ENCODE peak calls at places on chromosome 12, in eight cellular contexts. U, X, Z, S, F, I, V and E are unnamed samples.

GRCh38 chr12:32843528-32844095 is 53.0 kb downstream of the PKP2 start:
- DNase-seq in U (no peak), X (no peak), Z (no peak), S (no peak), F (no peak), I (no peak), V (no peak), E (no peak)

GRCh38 chr12:48979602-48980388 is 1.7 kb downstream of the WNT1 start:
- DNase-seq in U (no peak), X (peak), Z (no peak), S (peak), F (no peak), I (no peak), V (no peak), E (no peak)

GRCh38 chr12:45468751-45469615 is 253.1 kb downstream of the ANO6 start:
- DNase-seq in U (no peak), X (no peak), Z (no peak), S (no peak), F (no peak), I (no peak), V (no peak), E (no peak)

GRCh38 chr12:58459191-58459590 is 461.1 kb downstream of the LRIG3 start:
- DNase-seq in U (no peak), X (no peak), Z (no peak), S (no peak), F (peak), I (no peak), V (no peak), E (no peak)

GRCh38 chr12:93777249-93777648 is 100.1 kb downstream of the CRADD start:
- DNase-seq in U (no peak), X (no peak), Z (peak), S (no peak), F (peak), I (no peak), V (no peak), E (no peak)

GRCh38 chr12:645563-646071 is 17.6 kb downstream of the NINJ2 start:
- DNase-seq in U (no peak), X (peak), Z (peak), S (peak), F (peak), I (no peak), V (no peak), E (no peak)

GRCh38 chr12:47990351-47991105 is 13.7 kb downstream of the COL2A1 start:
- DNase-seq in U (no peak), X (peak), Z (no peak), S (no peak), F (peak), I (no peak), V (peak), E (no peak)

GRCh38 chr12:129520736-129521135 is 383.1 kb downstream of the TMEM132D start:
- DNase-seq in U (no peak), X (no peak), Z (no peak), S (no peak), F (no peak), I (no peak), V (no peak), E (no peak)

GRCh38 chr12:54184024-54184805 is 4.6 kb downstream of the SMUG1 start:
- DNase-seq in U (no peak), X (no peak), Z (no peak), S (no peak), F (no peak), I (no peak), V (no peak), E (no peak)

GRCh38 chr12:14714437-14714836 is 18.0 kb upstream of the GUCY2C start:
- DNase-seq in U (no peak), X (no peak), Z (no peak), S (no peak), F (no peak), I (no peak), V (no peak), E (no peak)

GRCh38 chr12:94100254-94100653 is 48.1 kb upstream of the PLXNC1 start:
- DNase-seq in U (no peak), X (peak), Z (no peak), S (no peak), F (peak), I (no peak), V (no peak), E (no peak)

GRCh38 chr12:46218509-46219095 is 50.2 kb downstream of the SLC38A1 start:
- DNase-seq in U (no peak), X (no peak), Z (no peak), S (no peak), F (no peak), I (no peak), V (no peak), E (no peak)

GRCh38 chr12:107779077-107779840 is 4.8 kb downstream of the ASCL4 start:
- DNase-seq in U (no peak), X (no peak), Z (no peak), S (peak), F (no peak), I (no peak), V (no peak), E (no peak)

GRCh38 chr12:46472893-46473633 is 100.5 kb upstream of the SLC38A2 start:
- DNase-seq in U (no peak), X (no peak), Z (no peak), S (no peak), F (peak), I (no peak), V (no peak), E (no peak)

GRCh38 chr12:87082756-87083155 is 826.6 kb upstream of the MGAT4C start:
- DNase-seq in U (no peak), X (no peak), Z (no peak), S (no peak), F (no peak), I (no peak), V (no peak), E (no peak)

GRCh38 chr12:22334696-22335290 is at the start of gene ST8SIA1:
- DNase-seq in U (peak), X (peak), Z (peak), S (peak), F (no peak), I (no peak), V (peak), E (no peak)

GRCh38 chr12:129196927-129197326 is 343.6 kb downstream of the GLT1D1 start:
- DNase-seq in U (no peak), X (no peak), Z (no peak), S (no peak), F (no peak), I (no peak), V (no peak), E (no peak)

GRCh38 chr12:32896438-32897275 is at the start of gene PKP2:
- DNase-seq in U (no peak), X (peak), Z (peak), S (peak), F (no peak), I (peak), V (no peak), E (no peak)

GRCh38 chr12:95571369-95571768 is 20.1 kb upstream of the USP44 start:
- DNase-seq in U (no peak), X (no peak), Z (no peak), S (no peak), F (no peak), I (no peak), V (no peak), E (no peak)

GRCh38 chr12:130126023-130126432 is 36.2 kb upstream of the FZD10 start:
- DNase-seq in U (no peak), X (no peak), Z (no peak), S (peak), F (no peak), I (no peak), V (no peak), E (no peak)

GRCh38 chr12:42670719-42671118 is 81.2 kb upstream of the PRICKLE1 start:
- DNase-seq in U (no peak), X (no peak), Z (no peak), S (no peak), F (no peak), I (no peak), V (no peak), E (no peak)

GRCh38 chr12:114916124-114916523 is 232.1 kb upstream of the TBX3 start:
- DNase-seq in U (no peak), X (no peak), Z (no peak), S (no peak), F (peak), I (no peak), V (no peak), E (no peak)

GRCh38 chr12:54439521-54440255 is 20.6 kb upstream of the ITGA5 start:
- DNase-seq in U (no peak), X (no peak), Z (no peak), S (no peak), F (peak), I (peak), V (no peak), E (no peak)

GRCh38 chr12:105466231-105466900 is 135.9 kb downstream of the C12orf75 start:
- DNase-seq in U (no peak), X (no peak), Z (no peak), S (no peak), F (no peak), I (no peak), V (no peak), E (no peak)

GRCh38 chr12:91877461-91878230 is 268.0 kb downstream of the BTG1 start:
- DNase-seq in U (no peak), X (no peak), Z (no peak), S (no peak), F (no peak), I (no peak), V (no peak), E (no peak)

GRCh38 chr12:27554421-27555186 is 30.6 kb downstream of the PPFIBP1 start:
- DNase-seq in U (peak), X (no peak), Z (peak), S (peak), F (no peak), I (no peak), V (peak), E (no peak)

GRCh38 chr12:108849653-108850052 is 7.7 kb downstream of the SSH1 start:
- DNase-seq in U (no peak), X (no peak), Z (no peak), S (peak), F (no peak), I (no peak), V (peak), E (no peak)

GRCh38 chr12:87985069-87985675 is 44.0 kb downstream of the C12orf50 start:
- DNase-seq in U (no peak), X (no peak), Z (no peak), S (no peak), F (no peak), I (no peak), V (no peak), E (no peak)

GRCh38 chr12:2011641-2012607 is 7.7 kb upstream of the DCP1B start:
- DNase-seq in U (no peak), X (no peak), Z (no peak), S (no peak), F (peak), I (no peak), V (no peak), E (no peak)

GRCh38 chr12:123894823-123895338 is 77.8 kb downstream of the CCDC92 start:
- DNase-seq in U (no peak), X (no peak), Z (no peak), S (no peak), F (no peak), I (no peak), V (no peak), E (no peak)

GRCh38 chr12:27778206-27778605 is 1.8 kb upstream of the KLHL42 start:
- DNase-seq in U (no peak), X (no peak), Z (no peak), S (no peak), F (no peak), I (no peak), V (no peak), E (no peak)

GRCh38 chr12:98998697-98999299 is 353.7 kb downstream of the APAF1 start:
- DNase-seq in U (no peak), X (no peak), Z (no peak), S (no peak), F (peak), I (peak), V (no peak), E (no peak)

GRCh38 chr12:49198431-49199155 is 9.7 kb upstream of the TUBA1A start:
- DNase-seq in U (no peak), X (no peak), Z (no peak), S (peak), F (peak), I (no peak), V (peak), E (no peak)

GRCh38 chr12:124865728-124866127 is 2.1 kb upstream of the SCARB1 start:
- DNase-seq in U (no peak), X (no peak), Z (no peak), S (no peak), F (no peak), I (no peak), V (no peak), E (no peak)

GRCh38 chr12:46660276-46660675 is 165.5 kb downstream of the SLC38A4 start:
- DNase-seq in U (no peak), X (no peak), Z (no peak), S (no peak), F (peak), I (no peak), V (no peak), E (no peak)

GRCh38 chr12:124548854-124549378 is 18.5 kb downstream of the NCOR2 start:
- DNase-seq in U (no peak), X (no peak), Z (peak), S (peak), F (peak), I (no peak), V (no peak), E (no peak)

GRCh38 chr12:79964100-79964627 is 29.3 kb upstream of the PPP1R12A start:
- DNase-seq in U (no peak), X (no peak), Z (no peak), S (no peak), F (no peak), I (no peak), V (no peak), E (no peak)

GRCh38 chr12:123790901-123791486 is 28.9 kb downstream of the DNAH10 start:
- DNase-seq in U (no peak), X (no peak), Z (no peak), S (no peak), F (no peak), I (no peak), V (no peak), E (no peak)

DNA sequence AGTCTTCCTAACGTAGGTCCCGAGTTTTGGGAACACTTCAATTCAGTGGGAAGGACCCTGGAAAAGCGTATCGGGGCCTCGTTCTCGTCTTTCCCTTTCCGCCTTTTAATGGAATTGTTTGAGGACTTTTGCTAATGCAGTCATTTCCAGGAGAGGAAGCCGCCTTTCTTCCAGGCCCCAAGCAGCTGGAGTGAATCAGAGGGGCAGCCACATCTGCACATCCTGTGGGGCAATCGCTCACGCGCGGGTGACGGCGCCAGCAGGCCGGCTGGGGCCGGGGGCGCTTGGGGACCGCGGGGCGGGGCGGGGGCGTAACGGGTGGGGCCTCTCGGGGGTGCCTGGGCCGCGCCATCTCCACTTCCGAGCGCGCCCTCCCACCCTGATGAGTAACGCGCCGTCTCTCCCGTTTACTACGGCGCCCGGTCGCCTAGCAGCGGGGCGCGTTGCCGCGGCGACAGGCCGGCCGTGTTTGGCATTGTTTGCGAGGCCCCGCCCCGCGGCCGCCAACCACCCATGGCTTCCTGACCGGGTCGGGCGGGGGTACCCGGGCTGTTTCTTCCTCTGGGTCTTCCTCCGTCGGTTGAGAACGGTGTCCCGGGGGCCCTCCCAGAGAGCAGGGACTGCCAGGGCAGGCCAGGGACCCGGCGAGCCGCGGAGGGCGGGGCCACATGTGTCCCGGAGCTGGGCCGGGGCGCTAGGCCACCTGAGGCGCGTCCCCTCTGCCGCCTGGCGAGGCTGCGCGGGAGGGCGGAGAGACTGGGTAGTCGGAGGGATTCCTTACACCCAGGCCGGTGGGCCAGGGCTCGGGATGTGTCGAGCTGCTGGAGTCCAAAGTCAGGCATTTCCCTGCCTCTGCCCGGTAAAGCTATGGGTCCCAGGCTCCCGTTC is 2.3 kb downstream of the GSG1 start:
- DNase-seq in U (peak), X (peak), Z (peak), S (peak), F (peak), I (peak), V (peak), E (peak)
- TF ChIP-seq POLR2A in U (no peak), X (peak), Z (no peak), S (peak), F (peak), I (no peak), V (peak), E (no peak)

GRCh38 chr12:30134229-30134628 is 350.5 kb upstream of the TMTC1 start:
- DNase-seq in U (no peak), X (no peak), Z (no peak), S (no peak), F (no peak), I (peak), V (no peak), E (no peak)
- TF ChIP-seq CTCF in U (no peak), X (no peak), Z (no peak), S (no peak), F (no peak), I (no peak), V (no peak), E (no peak)

GRCh38 chr12:53098354-53098981 is 1.0 kb downstream of the IGFBP6 start:
- DNase-seq in U (no peak), X (no peak), Z (no peak), S (no peak), F (peak), I (peak), V (peak), E (no peak)

GRCh38 chr12:53096761-53097160 is 706 bp upstream of the IGFBP6 start:
- DNase-seq in U (no peak), X (no peak), Z (no peak), S (no peak), F (no peak), I (no peak), V (peak), E (no peak)

GRCh38 chr12:53098982-53099651 is 1.6 kb downstream of the IGFBP6 start:
- DNase-seq in U (peak), X (peak), Z (peak), S (peak), F (peak), I (peak), V (peak), E (peak)

GRCh38 chr12:53097207-53097563 is 282 bp upstream of the IGFBP6 start:
- DNase-seq in U (no peak), X (no peak), Z (peak), S (no peak), F (peak), I (no peak), V (no peak), E (no peak)

DNA sequence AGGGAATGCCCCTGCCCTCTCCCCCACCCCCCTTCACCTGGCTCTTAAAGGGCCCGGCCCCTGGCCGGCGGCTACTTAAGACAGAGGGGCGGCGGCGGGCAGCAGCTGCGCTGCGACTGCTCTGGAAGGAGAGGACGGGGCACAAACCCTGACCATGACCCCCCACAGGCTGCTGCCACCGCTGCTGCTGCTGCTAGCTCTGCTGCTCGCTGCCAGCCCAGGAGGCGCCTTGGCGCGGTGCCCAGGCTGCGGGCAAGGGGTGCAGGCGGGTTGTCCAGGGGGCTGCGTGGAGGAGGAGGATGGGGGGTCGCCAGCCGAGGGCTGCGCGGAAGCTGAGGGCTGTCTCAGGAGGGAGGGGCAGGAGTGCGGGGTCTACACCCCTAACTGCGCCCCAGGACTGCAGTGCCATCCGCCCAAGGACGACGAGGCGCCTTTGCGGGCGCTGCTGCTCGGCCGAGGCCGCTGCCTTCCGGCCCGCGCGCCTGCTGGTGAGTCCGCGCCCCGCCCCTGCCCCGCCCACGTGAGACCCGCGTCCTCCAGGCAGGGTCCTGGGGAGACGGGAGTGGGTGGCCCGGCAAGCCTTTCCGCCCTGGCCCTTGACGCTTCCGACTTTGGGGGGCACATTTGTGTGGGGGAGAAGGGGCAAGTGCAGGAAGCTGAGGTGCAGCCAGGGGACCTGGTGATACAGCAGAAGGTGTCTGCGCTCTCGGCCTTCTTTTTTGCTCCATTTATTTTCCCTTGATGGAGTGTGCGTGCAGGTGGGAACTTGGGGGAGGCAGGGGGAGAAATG is at the start of gene IGFBP6:
- DNase-seq in U (peak), X (peak), Z (peak), S (peak), F (peak), I (no peak), V (peak), E (no peak)
- TF ChIP-seq POLR2A in U (no peak), X (no peak), Z (no peak), S (peak), F (no peak), I (no peak), V (no peak), E (no peak)

GRCh38 chr12:52715416-52715815 is 12.1 kb upstream of the KRT77 start:
- DNase-seq in U (no peak), X (no peak), Z (no peak), S (no peak), F (no peak), I (peak), V (no peak), E (no peak)
- TF ChIP-seq CTCF in U (no peak), X (no peak), Z (no peak), S (no peak), F (no peak), I (peak), V (no peak), E (no peak)

GRCh38 chr12:4286228-4286627 is 12.7 kb downstream of the CCND2 start:
- DNase-seq in U (no peak), X (no peak), Z (no peak), S (no peak), F (no peak), I (no peak), V (peak), E (no peak)
- TF ChIP-seq POLR2A in U (no peak), X (no peak), Z (no peak), S (no peak), F (no peak), I (no peak), V (no peak), E (no peak)